ENCODE peak calls at places on chromosomes 12 and 14, in four cellular contexts. X is K562, I is HCT116, B is GM12878. E is an unnamed sample.

GRCh38 chr12:7695159-7695930 is at the start of gene GDF3:
- DNase-seq in X (no peak), I (no peak), B (no peak), E (no peak)

GRCh38 chr12:52145228-52145940 is 46.4 kb downstream of the KRT80 start:
- DNase-seq in I (no peak), B (no peak), X (no peak), E (no peak)

GRCh38 chr12:79344855-79345840 is 345.6 kb downstream of the PAWR start:
- DNase-seq in B (peak; percentile 2), I (peak; percentile 58), X (peak; percentile 12), E (peak; percentile 33)

GRCh38 chr12:110619534-110619953 is 5.6 kb downstream of the TCTN1 start:
- DNase-seq in B (peak; percentile 80), I (no peak), X (no peak), E (no peak)

GRCh38 chr14:83994020-83994419 is 1535.9 kb upstream of the FLRT2 start:
- DNase-seq in X (no peak), I (no peak), B (no peak), E (no peak)

GRCh38 chr12:111584959-111585358 is 14.2 kb downstream of the ATXN2 start:
- DNase-seq in B (no peak), X (no peak), I (no peak), E (no peak)

GRCh38 chr14:96062010-96062409 is 22.8 kb downstream of the C14orf132 start:
- DNase-seq in X (no peak), I (no peak), B (no peak), E (no peak)

GRCh38 chr12:96236221-96236822 is 42.1 kb downstream of the ELK3 start:
- DNase-seq in X (no peak), I (no peak), B (no peak), E (no peak)

GRCh38 chr14:88989911-88990310 is 165.5 kb downstream of the TTC8 start:
- DNase-seq in B (no peak), X (no peak), I (no peak), E (no peak)

GRCh38 chr14:68291820-68292219 is 472.2 kb downstream of the RAD51B start:
- DNase-seq in B (no peak), X (peak; percentile 17), I (peak; percentile 37), E (no peak)

GRCh38 chr14:60196291-60196690 is 31.1 kb upstream of the DHRS7 start:
- DNase-seq in X (no peak), I (no peak), B (no peak), E (no peak)

GRCh38 chr14:23085458-23085857 is 9.5 kb downstream of the ACIN1 start:
- DNase-seq in I (no peak), X (no peak), B (no peak), E (no peak)

GRCh38 chr12:93302331-93303229 is 75.1 kb upstream of the NUDT4 start:
- DNase-seq in I (no peak), X (peak; percentile 47), B (no peak), E (no peak)

GRCh38 chr14:68785817-68786490 is 6.9 kb downstream of the ZFP36L1 start:
- DNase-seq in I (no peak), B (no peak), X (peak; percentile 60), E (peak; percentile 57)

GRCh38 chr12:126819554-126819953 is 1447.4 kb upstream of the TMEM132C start:
- DNase-seq in X (no peak), I (no peak), B (no peak), E (no peak)

GRCh38 chr12:108833757-108834472 is 23.5 kb downstream of the SSH1 start:
- DNase-seq in I (no peak), B (no peak), X (no peak), E (no peak)

GRCh38 chr14:65336191-65336591 is 76.3 kb upstream of the FUT8 start:
- DNase-seq in B (no peak), I (no peak), X (no peak), E (no peak)

GRCh38 chr12:98296462-98297079 is 218.8 kb upstream of the TMPO start:
- DNase-seq in B (no peak), X (no peak), I (no peak), E (peak; percentile 64)

GRCh38 chr12:94207467-94208432 is 59.4 kb downstream of the PLXNC1 start:
- DNase-seq in B (peak; percentile 89), I (no peak), X (peak; percentile 18), E (no peak)

GRCh38 chr14:89419973-89420482 is 3.0 kb upstream of the FOXN3 start:
- DNase-seq in B (no peak), I (no peak), X (no peak), E (no peak)

GRCh38 chr12:27547592-27547991 is 23.6 kb downstream of the PPFIBP1 start:
- DNase-seq in I (no peak), B (no peak), X (no peak), E (no peak)

GRCh38 chr12:27550653-27550975 is 26.6 kb downstream of the PPFIBP1 start:
- DNase-seq in X (no peak), I (no peak), B (no peak), E (no peak)

GRCh38 chr12:27549801-27550652 is 26.0 kb downstream of the PPFIBP1 start:
- DNase-seq in B (no peak), X (peak; percentile 59), I (peak; percentile 94), E (no peak)

GRCh38 chr12:27549231-27549800 is 25.3 kb downstream of the PPFIBP1 start:
- DNase-seq in B (no peak), I (peak; percentile 59), X (no peak), E (no peak)

GRCh38 chr12:27548301-27549199 is 24.5 kb downstream of the PPFIBP1 start:
- DNase-seq in I (no peak), B (no peak), X (no peak), E (no peak)
- TF ChIP-seq JUND in I (no peak), B (no peak), X (no peak), E (no peak)

DNA sequence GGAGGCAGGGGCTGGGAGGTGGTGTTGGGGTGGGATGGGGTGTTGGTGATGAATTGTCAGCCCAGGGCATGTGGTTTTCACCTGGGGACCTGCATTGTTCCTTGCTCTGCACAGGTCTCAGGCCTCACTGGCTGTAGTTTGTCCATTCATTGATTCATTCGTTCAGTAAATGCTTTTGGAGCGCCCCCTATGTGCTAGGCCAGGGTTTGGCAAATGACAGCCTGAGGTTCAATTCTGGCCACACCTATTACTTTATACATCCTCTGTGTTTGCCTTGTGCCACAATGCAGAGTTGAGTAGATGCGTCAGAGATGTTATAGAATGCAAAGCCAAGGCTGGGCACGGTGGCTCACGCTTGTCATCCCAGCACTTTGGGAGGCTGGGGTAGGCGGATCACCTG is 4.7 kb downstream of the ADCK1 start:
- DNase-seq in B (no peak), X (no peak), I (no peak), E (peak; percentile 60)
- TF ChIP-seq JUND in B (no peak), X (no peak), I (no peak), E (no peak)

GRCh38 chr14:38171197-38171596 is 36.5 kb upstream of the SSTR1 start:
- DNase-seq in X (no peak), B (no peak), I (no peak), E (no peak)
- TF ChIP-seq JUND in X (no peak), B (no peak), I (no peak), E (no peak)

DNA sequence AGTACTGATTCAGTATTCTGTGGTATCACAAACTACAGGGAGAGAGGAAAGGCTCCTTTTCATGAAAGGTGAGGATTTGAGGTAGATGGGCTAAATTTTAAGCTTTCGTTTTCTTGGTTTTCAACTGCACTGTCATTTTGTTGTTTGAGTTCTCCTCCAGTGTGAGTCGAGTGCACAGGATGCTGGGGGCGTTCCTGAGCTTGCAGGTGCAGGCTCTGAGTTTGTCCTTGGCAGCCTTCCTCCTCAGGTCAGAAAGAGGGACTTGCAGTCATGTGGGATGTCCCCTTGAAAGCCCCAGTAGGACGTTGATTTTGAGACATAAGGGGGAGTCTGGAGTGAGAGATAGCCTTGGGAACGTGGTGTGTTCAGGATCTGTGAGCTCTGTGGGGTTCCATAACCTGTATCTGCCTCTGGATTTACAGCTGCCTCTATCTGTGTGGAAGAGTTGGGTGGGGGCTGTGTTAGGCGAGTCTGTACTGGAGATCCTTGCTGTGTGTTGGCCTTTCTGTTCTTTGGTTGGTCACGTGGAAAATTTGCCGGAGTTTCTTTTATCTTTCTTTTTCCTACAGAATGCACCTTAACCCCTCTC is 33.7 kb downstream of the ZNF664 start:
- DNase-seq in X (peak; percentile 36), B (no peak), I (no peak), E (no peak)
- TF ChIP-seq JUND in X (no peak), B (no peak), I (no peak), E (no peak)

GRCh38 chr12:57469334-57470164 is 10.0 kb downstream of the GLI1 start:
- DNase-seq in B (no peak), X (no peak), I (no peak), E (no peak)
- TF ChIP-seq JUND in B (no peak), X (no peak), I (no peak), E (no peak)

GRCh38 chr14:105019861-105020814 is 745 bp downstream of the CDCA4 start:
- DNase-seq in B (no peak), I (no peak), X (peak; percentile 21), E (no peak)
- TF ChIP-seq JUND in B (no peak), I (no peak), X (no peak), E (no peak)

E was measured in T47D.